ENCODE peak calls at places on chromosomes 7 and 10, in six cellular contexts. One of them, this sample, is unnamed.

GRCh38 chr7:91351374-91351773 is 87.1 kb downstream of the FZD1 start:
- DNase-seq in cardiac muscle cell: no peak
- DNase-seq in body of pancreas: no peak
- DNase-seq in pancreas: no peak
- DNase-seq in HFF-Myc: no peak
- DNase-seq in CD8-positive, alpha-beta T cell: no peak
- DNase-seq in this sample: no peak

GRCh38 chr7:91940572-91941341 is at the start of gene AKAP9:
- DNase-seq in cardiac muscle cell: peak
- DNase-seq in body of pancreas: peak
- DNase-seq in pancreas: peak
- DNase-seq in HFF-Myc: no peak
- DNase-seq in CD8-positive, alpha-beta T cell: peak
- DNase-seq in this sample: no peak

GRCh38 chr7:152760384-152761115 is 998 bp downstream of the ACTR3B start:
- DNase-seq in cardiac muscle cell: no peak
- DNase-seq in body of pancreas: no peak
- DNase-seq in pancreas: no peak
- DNase-seq in HFF-Myc: no peak
- DNase-seq in CD8-positive, alpha-beta T cell: no peak
- DNase-seq in this sample: no peak

GRCh38 chr7:130273863-130274262 is 7.2 kb downstream of the CPA2 start:
- DNase-seq in cardiac muscle cell: peak
- DNase-seq in body of pancreas: no peak
- DNase-seq in pancreas: no peak
- DNase-seq in HFF-Myc: no peak
- DNase-seq in CD8-positive, alpha-beta T cell: no peak
- DNase-seq in this sample: no peak

GRCh38 chr7:28138837-28139236 is 41.8 kb downstream of the JAZF1 start:
- DNase-seq in cardiac muscle cell: no peak
- DNase-seq in body of pancreas: no peak
- DNase-seq in pancreas: no peak
- DNase-seq in HFF-Myc: no peak
- DNase-seq in CD8-positive, alpha-beta T cell: no peak
- DNase-seq in this sample: no peak

GRCh38 chr7:81236560-81236959 is 317.7 kb upstream of the SEMA3C start:
- DNase-seq in cardiac muscle cell: no peak
- DNase-seq in body of pancreas: no peak
- DNase-seq in pancreas: no peak
- DNase-seq in HFF-Myc: no peak
- DNase-seq in CD8-positive, alpha-beta T cell: no peak
- DNase-seq in this sample: no peak

GRCh38 chr10:78470267-78471103 is 436.8 kb downstream of the RPS24 start:
- DNase-seq in cardiac muscle cell: no peak
- DNase-seq in body of pancreas: peak
- DNase-seq in pancreas: no peak
- DNase-seq in HFF-Myc: no peak
- DNase-seq in CD8-positive, alpha-beta T cell: peak
- DNase-seq in this sample: no peak

GRCh38 chr7:24732646-24733413 is 24.4 kb downstream of the GSDME start:
- DNase-seq in cardiac muscle cell: peak
- DNase-seq in body of pancreas: no peak
- DNase-seq in pancreas: no peak
- DNase-seq in HFF-Myc: no peak
- DNase-seq in CD8-positive, alpha-beta T cell: peak
- DNase-seq in this sample: peak

GRCh38 chr10:5603091-5603847 is 63.1 kb downstream of the ASB13 start:
- DNase-seq in cardiac muscle cell: no peak
- DNase-seq in body of pancreas: no peak
- DNase-seq in pancreas: no peak
- DNase-seq in HFF-Myc: no peak
- DNase-seq in CD8-positive, alpha-beta T cell: no peak
- DNase-seq in this sample: no peak

GRCh38 chr10:132107947-132108877 is 42.5 kb downstream of the JAKMIP3 start:
- DNase-seq in cardiac muscle cell: no peak
- DNase-seq in body of pancreas: no peak
- DNase-seq in pancreas: no peak
- DNase-seq in HFF-Myc: no peak
- DNase-seq in CD8-positive, alpha-beta T cell: peak
- DNase-seq in this sample: no peak

GRCh38 chr7:130322615-130323014 is 22.0 kb upstream of the CPA5 start:
- DNase-seq in cardiac muscle cell: no peak
- DNase-seq in body of pancreas: no peak
- DNase-seq in pancreas: no peak
- DNase-seq in HFF-Myc: no peak
- DNase-seq in CD8-positive, alpha-beta T cell: no peak
- DNase-seq in this sample: no peak

GRCh38 chr10:71290331-71290730 is 28.7 kb upstream of the SLC29A3 start:
- DNase-seq in cardiac muscle cell: no peak
- DNase-seq in body of pancreas: no peak
- DNase-seq in pancreas: no peak
- DNase-seq in HFF-Myc: no peak
- DNase-seq in CD8-positive, alpha-beta T cell: no peak
- DNase-seq in this sample: no peak

GRCh38 chr7:73774923-73775322 is 4.9 kb upstream of the CLDN3 start:
- DNase-seq in cardiac muscle cell: peak
- DNase-seq in body of pancreas: no peak
- DNase-seq in pancreas: no peak
- DNase-seq in HFF-Myc: peak
- DNase-seq in CD8-positive, alpha-beta T cell: no peak
- DNase-seq in this sample: no peak

GRCh38 chr10:132585732-132586722 is 48.4 kb downstream of the INPP5A start:
- DNase-seq in cardiac muscle cell: peak
- DNase-seq in body of pancreas: no peak
- DNase-seq in pancreas: peak
- DNase-seq in HFF-Myc: no peak
- DNase-seq in CD8-positive, alpha-beta T cell: no peak
- DNase-seq in this sample: no peak

GRCh38 chr10:63553473-63553872 is 32.3 kb downstream of the REEP3 start:
- DNase-seq in cardiac muscle cell: no peak
- DNase-seq in body of pancreas: no peak
- DNase-seq in pancreas: no peak
- DNase-seq in HFF-Myc: no peak
- DNase-seq in CD8-positive, alpha-beta T cell: no peak
- DNase-seq in this sample: no peak

GRCh38 chr7:73941836-73942551 is 81.0 kb downstream of the TMEM270 start:
- DNase-seq in cardiac muscle cell: peak
- DNase-seq in body of pancreas: no peak
- DNase-seq in pancreas: no peak
- DNase-seq in HFF-Myc: no peak
- DNase-seq in CD8-positive, alpha-beta T cell: no peak
- DNase-seq in this sample: peak

GRCh38 chr7:23767514-23767913 is 57.5 kb downstream of the STK31 start:
- DNase-seq in cardiac muscle cell: no peak
- DNase-seq in body of pancreas: no peak
- DNase-seq in pancreas: no peak
- DNase-seq in HFF-Myc: no peak
- DNase-seq in CD8-positive, alpha-beta T cell: no peak
- DNase-seq in this sample: no peak

GRCh38 chr10:71635251-71635866 is 84.2 kb downstream of the C10orf105 start:
- DNase-seq in cardiac muscle cell: no peak
- DNase-seq in body of pancreas: no peak
- DNase-seq in pancreas: no peak
- DNase-seq in HFF-Myc: no peak
- DNase-seq in CD8-positive, alpha-beta T cell: no peak
- DNase-seq in this sample: no peak

GRCh38 chr7:90551036-90551435 is 45.1 kb upstream of the CDK14 start:
- DNase-seq in cardiac muscle cell: no peak
- DNase-seq in body of pancreas: no peak
- DNase-seq in pancreas: no peak
- DNase-seq in HFF-Myc: no peak
- DNase-seq in CD8-positive, alpha-beta T cell: no peak
- DNase-seq in this sample: no peak

GRCh38 chr7:128103498-128104108 is 72.4 kb upstream of the LRRC4 start:
- DNase-seq in cardiac muscle cell: peak
- DNase-seq in body of pancreas: peak
- DNase-seq in pancreas: no peak
- DNase-seq in HFF-Myc: no peak
- DNase-seq in CD8-positive, alpha-beta T cell: no peak
- DNase-seq in this sample: no peak

GRCh38 chr10:86164216-86164774 is 202.3 kb downstream of the GRID1 start:
- DNase-seq in cardiac muscle cell: no peak
- DNase-seq in body of pancreas: no peak
- DNase-seq in pancreas: no peak
- DNase-seq in HFF-Myc: no peak
- DNase-seq in CD8-positive, alpha-beta T cell: no peak
- DNase-seq in this sample: no peak

GRCh38 chr10:71873582-71874182 is 22.6 kb upstream of the PSAP start:
- DNase-seq in cardiac muscle cell: no peak
- DNase-seq in body of pancreas: no peak
- DNase-seq in pancreas: no peak
- DNase-seq in HFF-Myc: no peak
- DNase-seq in CD8-positive, alpha-beta T cell: no peak
- DNase-seq in this sample: no peak

GRCh38 chr10:124708246-124708779 is 35.9 kb downstream of the FAM53B start:
- DNase-seq in cardiac muscle cell: peak
- DNase-seq in body of pancreas: no peak
- DNase-seq in pancreas: no peak
- DNase-seq in HFF-Myc: no peak
- DNase-seq in CD8-positive, alpha-beta T cell: no peak
- DNase-seq in this sample: no peak

GRCh38 chr10:122280977-122281376 is 9.9 kb downstream of the BTBD16 start:
- DNase-seq in cardiac muscle cell: no peak
- DNase-seq in body of pancreas: no peak
- DNase-seq in pancreas: no peak
- DNase-seq in HFF-Myc: no peak
- DNase-seq in CD8-positive, alpha-beta T cell: no peak
- DNase-seq in this sample: no peak

GRCh38 chr10:1841759-1842158 is 104.4 kb upstream of the ADARB2 start:
- DNase-seq in cardiac muscle cell: no peak
- DNase-seq in body of pancreas: no peak
- DNase-seq in pancreas: no peak
- DNase-seq in HFF-Myc: no peak
- DNase-seq in CD8-positive, alpha-beta T cell: no peak
- DNase-seq in this sample: no peak

GRCh38 chr7:46932656-46933424 is 649.1 kb downstream of the TNS3 start:
- DNase-seq in cardiac muscle cell: peak
- DNase-seq in body of pancreas: peak
- DNase-seq in pancreas: no peak
- DNase-seq in HFF-Myc: peak
- DNase-seq in CD8-positive, alpha-beta T cell: no peak
- DNase-seq in this sample: peak

GRCh38 chr7:120168066-120168465 is 104.9 kb upstream of the KCND2 start:
- DNase-seq in cardiac muscle cell: peak
- DNase-seq in body of pancreas: no peak
- DNase-seq in pancreas: no peak
- DNase-seq in HFF-Myc: no peak
- DNase-seq in CD8-positive, alpha-beta T cell: no peak
- DNase-seq in this sample: no peak

GRCh38 chr10:11875499-11876281 is 52.5 kb downstream of the PROSER2 start:
- DNase-seq in cardiac muscle cell: peak
- DNase-seq in body of pancreas: peak
- DNase-seq in pancreas: peak
- DNase-seq in HFF-Myc: peak
- DNase-seq in CD8-positive, alpha-beta T cell: no peak
- DNase-seq in this sample: peak

GRCh38 chr7:123958186-123958703 is 33.2 kb downstream of the SPAM1 start:
- DNase-seq in cardiac muscle cell: peak
- DNase-seq in body of pancreas: no peak
- DNase-seq in pancreas: no peak
- DNase-seq in HFF-Myc: no peak
- DNase-seq in CD8-positive, alpha-beta T cell: no peak
- DNase-seq in this sample: no peak

GRCh38 chr10:104327745-104328635 is 10.3 kb downstream of the ITPRIP start:
- DNase-seq in cardiac muscle cell: peak
- DNase-seq in body of pancreas: peak
- DNase-seq in pancreas: no peak
- DNase-seq in HFF-Myc: peak
- DNase-seq in CD8-positive, alpha-beta T cell: no peak
- DNase-seq in this sample: peak
- TF ChIP-seq CTCF in cardiac muscle cell: peak
- TF ChIP-seq CTCF in body of pancreas: no peak
- TF ChIP-seq CTCF in pancreas: no peak
- TF ChIP-seq CTCF in HFF-Myc: no peak
- TF ChIP-seq CTCF in CD8-positive, alpha-beta T cell: no peak
- TF ChIP-seq CTCF in this sample: peak

GRCh38 chr10:20976390-20976789 is 79.3 kb upstream of the NEBL start:
- DNase-seq in cardiac muscle cell: no peak
- DNase-seq in body of pancreas: no peak
- DNase-seq in pancreas: no peak
- DNase-seq in HFF-Myc: no peak
- DNase-seq in CD8-positive, alpha-beta T cell: no peak
- DNase-seq in this sample: no peak

GRCh38 chr10:20976891-20977684 is 80.0 kb upstream of the NEBL start:
- DNase-seq in cardiac muscle cell: no peak
- DNase-seq in body of pancreas: no peak
- DNase-seq in pancreas: no peak
- DNase-seq in HFF-Myc: no peak
- DNase-seq in CD8-positive, alpha-beta T cell: no peak
- DNase-seq in this sample: no peak

GRCh38 chr10:20975236-20975635 is 78.1 kb upstream of the NEBL start:
- DNase-seq in cardiac muscle cell: no peak
- DNase-seq in body of pancreas: no peak
- DNase-seq in pancreas: no peak
- DNase-seq in HFF-Myc: no peak
- DNase-seq in CD8-positive, alpha-beta T cell: no peak
- DNase-seq in this sample: no peak

GRCh38 chr10:20981419-20981953 is 84.4 kb upstream of the NEBL start:
- DNase-seq in cardiac muscle cell: no peak
- DNase-seq in body of pancreas: no peak
- DNase-seq in pancreas: no peak
- DNase-seq in HFF-Myc: no peak
- DNase-seq in CD8-positive, alpha-beta T cell: no peak
- DNase-seq in this sample: no peak

DNA sequence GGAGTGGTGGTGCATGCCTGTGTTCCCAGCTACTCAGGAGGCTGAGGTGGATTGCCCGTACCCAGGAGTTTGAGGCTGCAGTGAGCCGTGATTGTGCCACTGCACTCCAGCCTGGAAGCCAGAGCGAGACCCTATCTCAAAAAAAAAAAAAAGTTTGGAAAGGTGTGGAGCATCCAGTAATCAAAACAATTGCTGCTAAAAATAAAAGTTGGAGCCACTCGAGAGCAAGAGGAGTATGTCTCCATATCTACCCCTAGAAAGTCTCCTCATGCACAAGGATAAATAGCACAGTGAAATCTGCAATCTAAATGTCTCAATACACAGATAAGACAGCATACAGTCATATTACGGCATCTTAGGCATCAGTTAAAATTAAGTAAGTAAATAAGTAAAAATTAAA is 81.5 kb upstream of the NEBL start:
- DNase-seq in cardiac muscle cell: no peak
- DNase-seq in body of pancreas: no peak
- DNase-seq in pancreas: no peak
- DNase-seq in HFF-Myc: no peak
- DNase-seq in CD8-positive, alpha-beta T cell: no peak
- DNase-seq in this sample: no peak
- TF ChIP-seq CTCF in cardiac muscle cell: no peak
- TF ChIP-seq CTCF in body of pancreas: no peak
- TF ChIP-seq CTCF in pancreas: no peak
- TF ChIP-seq CTCF in HFF-Myc: no peak
- TF ChIP-seq CTCF in CD8-positive, alpha-beta T cell: no peak
- TF ChIP-seq CTCF in this sample: no peak

GRCh38 chr7:116122972-116123595 is 87.3 kb upstream of the TES start:
- DNase-seq in cardiac muscle cell: peak
- DNase-seq in body of pancreas: peak
- DNase-seq in pancreas: no peak
- DNase-seq in HFF-Myc: peak
- DNase-seq in CD8-positive, alpha-beta T cell: no peak
- DNase-seq in this sample: no peak
- TF ChIP-seq CTCF in cardiac muscle cell: peak
- TF ChIP-seq CTCF in body of pancreas: peak
- TF ChIP-seq CTCF in pancreas: peak
- TF ChIP-seq CTCF in HFF-Myc: peak
- TF ChIP-seq CTCF in CD8-positive, alpha-beta T cell: peak
- TF ChIP-seq CTCF in this sample: peak

GRCh38 chr10:49176310-49177268 is 11.6 kb downstream of the TMEM273 start:
- DNase-seq in cardiac muscle cell: no peak
- DNase-seq in body of pancreas: no peak
- DNase-seq in pancreas: no peak
- DNase-seq in HFF-Myc: no peak
- DNase-seq in CD8-positive, alpha-beta T cell: no peak
- DNase-seq in this sample: no peak
- TF ChIP-seq CTCF in cardiac muscle cell: no peak
- TF ChIP-seq CTCF in body of pancreas: no peak
- TF ChIP-seq CTCF in pancreas: no peak
- TF ChIP-seq CTCF in HFF-Myc: no peak
- TF ChIP-seq CTCF in CD8-positive, alpha-beta T cell: no peak
- TF ChIP-seq CTCF in this sample: no peak